ENCODE peak calls at places on chromosome 1, in seven cellular contexts. J is fibroblast of villous mesenchyme; U is substantia nigra; I is stimulated activated CD4-positive, alpha-beta T cell treated with anti-CD3 and anti-CD28 coated beads, TNF-alpha, amount 100 ng/mL, for 4 hours; H is cardiac muscle cell; F is HT1080; N is ACHN. Z is an unnamed sample.

GRCh38 chr1:17603091-17603841 is 63.8 kb downstream of the ARHGEF10L start:
- DNase-seq in J (no peak), U (no peak), I (no peak), H (no peak), F (no peak), N (no peak), Z (no peak)

GRCh38 chr1:150530491-150531159 is 15.1 kb downstream of the FALEC start:
- DNase-seq in J (no peak), U (no peak), I (no peak), H (no peak), F (no peak), N (no peak), Z (no peak)

GRCh38 chr1:9311489-9311888 is 18.8 kb downstream of the SPSB1 start:
- DNase-seq in J (peak; percentile 83), U (no peak), I (no peak), H (peak; percentile 14), F (no peak), N (no peak), Z (no peak)

GRCh38 chr1:2307943-2308342 is 79.8 kb downstream of the SKI start:
- DNase-seq in J (no peak), U (no peak), I (no peak), H (no peak), F (no peak), N (no peak), Z (no peak)

GRCh38 chr1:201712387-201713092 is 116.4 kb upstream of the IPO9 start:
- DNase-seq in J (no peak), U (no peak), I (no peak), H (no peak), F (no peak), N (no peak), Z (no peak)

GRCh38 chr1:38037481-38037939 is 9.1 kb downstream of the POU3F1 start:
- DNase-seq in J (peak; percentile 67), U (no peak), I (no peak), H (peak; percentile 75), F (no peak), N (peak; percentile 33), Z (no peak)

GRCh38 chr1:180507826-180508724 is 5.7 kb upstream of the ACBD6 start:
- DNase-seq in J (peak; percentile 83), U (no peak), I (no peak), H (peak; percentile 28), F (no peak), N (no peak), Z (no peak)

GRCh38 chr1:187237542-187237941 is 408.8 kb downstream of the PLA2G4A start:
- DNase-seq in J (no peak), U (no peak), I (no peak), H (no peak), F (no peak), N (no peak), Z (no peak)

GRCh38 chr1:45552309-45552708 is 1.7 kb downstream of the AKR1A1 start:
- DNase-seq in J (no peak), U (no peak), I (no peak), H (no peak), F (no peak), N (no peak), Z (no peak)

GRCh38 chr1:39195166-39196111 is 9.1 kb upstream of the MACF1 start:
- DNase-seq in J (peak; percentile 60), U (no peak), I (no peak), H (peak; percentile 33), F (no peak), N (peak; percentile 59), Z (no peak)

GRCh38 chr1:1573843-1574720 is 581 bp downstream of the SSU72 start:
- DNase-seq in J (peak; percentile 74), U (no peak), I (peak; percentile 8), H (peak; percentile 75), F (peak; percentile 56), N (peak; percentile 74), Z (peak; percentile 58)

GRCh38 chr1:40653851-40654537 is 11.5 kb downstream of the RIMS3 start:
- DNase-seq in J (no peak), U (no peak), I (no peak), H (peak; percentile 17), F (no peak), N (no peak), Z (no peak)

GRCh38 chr1:4425892-4426291 is 228.5 kb upstream of the AJAP1 start:
- DNase-seq in J (no peak), U (no peak), I (peak; percentile 0), H (no peak), F (no peak), N (no peak), Z (no peak)

Z was measured in heart right ventricle.